ENCODE peak calls at places on chromosomes 16 and 17, in five cellular contexts. E is gastrocnemius medialis, H is lower leg skin, W is transverse colon, Y is ovary. Z is an unnamed sample.

GRCh38 chr16:4498546-4499195 is 22.5 kb downstream of the HMOX2 start:
- DNase-seq in E (no peak), W (no peak), Y (no peak), H (no peak), Z (no peak)

GRCh38 chr16:78906135-78906534 is 694.4 kb downstream of the MAF start:
- DNase-seq in Y (no peak), E (no peak), H (no peak), W (no peak), Z (no peak)

GRCh38 chr17:32529604-32530003 is 42.8 kb downstream of the CDK5R1 start:
- DNase-seq in Y (no peak), E (no peak), H (no peak), W (no peak), Z (no peak)

GRCh38 chr16:58414938-58415451 is 22.7 kb downstream of the GINS3 start:
- DNase-seq in Y (no peak), E (no peak), W (no peak), H (no peak), Z (no peak)

GRCh38 chr17:29620271-29620670 is 2.4 kb downstream of the CORO6 start:
- DNase-seq in Y (no peak), W (no peak), H (no peak), E (peak; percentile 91), Z (no peak)

GRCh38 chr17:81067331-81067730 is 32.4 kb downstream of the BAIAP2 start:
- DNase-seq in H (no peak), E (no peak), W (no peak), Y (no peak), Z (no peak)

GRCh38 chr16:73878616-73879015 is 418.0 kb upstream of the PSMD7 start:
- DNase-seq in W (no peak), Y (no peak), H (no peak), E (no peak), Z (no peak)

GRCh38 chr17:67636312-67636711 is 81.4 kb upstream of the NOL11 start:
- DNase-seq in W (no peak), Y (no peak), H (no peak), E (no peak), Z (no peak)

GRCh38 chr17:14228903-14229302 is 7.8 kb downstream of the CDRT15 start:
- DNase-seq in Y (no peak), E (no peak), W (no peak), H (no peak), Z (no peak)

GRCh38 chr16:66961065-66961744 is at the start of gene CES3:
- DNase-seq in H (no peak), W (peak; percentile 89), Y (peak; percentile 63), E (peak; percentile 57), Z (no peak)

GRCh38 chr17:72634621-72635020 is 457.9 kb downstream of the SLC39A11 start:
- DNase-seq in W (peak; percentile 65), Y (no peak), E (no peak), H (no peak), Z (no peak)

GRCh38 chr17:3527896-3528603 is 29.6 kb downstream of the TRPV3 start:
- DNase-seq in H (no peak), Y (peak; percentile 28), W (no peak), E (no peak), Z (no peak)

GRCh38 chr17:32103476-32104113 is 38.7 kb upstream of the RHOT1 start:
- DNase-seq in E (no peak), Y (no peak), H (no peak), W (no peak), Z (no peak)

GRCh38 chr16:84836234-84836647 is 16.5 kb downstream of the CRISPLD2 start:
- DNase-seq in W (peak; percentile 73), E (peak; percentile 84), Y (peak; percentile 95), H (peak; percentile 92), Z (peak; percentile 92)

GRCh38 chr17:58281511-58282011 is 826 bp upstream of the MPO start:
- DNase-seq in E (no peak), Y (no peak), H (no peak), W (no peak), Z (no peak)
- TF ChIP-seq POLR2A in E (no peak), Y (no peak), H (no peak), W (no peak), Z (no peak)

DNA sequence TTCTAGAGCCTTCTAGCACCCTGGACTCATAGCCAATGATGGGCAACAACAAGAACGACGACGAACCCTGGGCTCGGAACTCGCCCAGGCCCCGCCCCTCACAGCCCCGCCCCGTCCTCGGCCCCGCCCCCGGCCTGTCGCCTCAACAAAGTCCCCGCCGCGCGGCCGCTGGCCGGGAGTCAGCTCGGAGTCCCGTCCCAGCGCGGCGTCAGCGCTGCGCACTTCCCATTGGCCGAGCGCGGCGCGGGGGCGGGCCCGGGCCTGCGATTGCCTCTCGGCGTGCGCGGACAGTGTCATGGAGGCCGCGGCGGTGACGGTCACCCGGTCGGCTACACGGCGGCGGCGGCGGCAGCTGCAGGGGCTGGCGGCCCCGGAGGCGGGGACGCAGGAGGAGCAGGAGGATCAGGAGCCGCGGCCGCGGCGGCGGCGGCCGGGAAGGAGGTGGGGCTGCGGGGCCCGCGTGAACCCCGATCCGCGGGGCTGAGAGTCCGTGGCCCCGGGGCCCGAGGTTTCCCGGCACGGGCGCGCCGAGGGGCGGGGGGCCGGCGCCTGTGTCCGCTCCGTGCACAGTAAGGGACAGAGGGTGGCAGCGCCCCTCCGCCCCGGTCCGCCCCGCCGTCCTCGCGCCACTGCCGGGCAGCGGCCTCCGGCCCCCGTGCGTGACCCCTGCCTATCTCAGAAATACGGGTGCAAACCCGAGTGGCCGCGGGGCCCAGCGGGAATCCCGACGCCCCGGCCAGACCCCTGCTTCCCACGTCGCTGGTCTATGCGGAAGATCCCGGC is at the start of gene ENGASE:
- DNase-seq in H (peak; percentile 98), E (peak; percentile 93), W (peak; percentile 96), Y (peak; percentile 91), Z (peak; percentile 90)
- TF ChIP-seq POLR2A in H (no peak), E (peak; percentile 86), W (peak; percentile 46), Y (peak; percentile 4), Z (peak; percentile 67)

GRCh38 chr16:3004781-3005284 is 7.9 kb upstream of the CLDN9 start:
- DNase-seq in Y (no peak), E (no peak), H (no peak), W (peak; percentile 70), Z (no peak)
- TF ChIP-seq POLR2A in Y (no peak), E (no peak), H (no peak), W (peak; percentile 34), Z (no peak)

DNA sequence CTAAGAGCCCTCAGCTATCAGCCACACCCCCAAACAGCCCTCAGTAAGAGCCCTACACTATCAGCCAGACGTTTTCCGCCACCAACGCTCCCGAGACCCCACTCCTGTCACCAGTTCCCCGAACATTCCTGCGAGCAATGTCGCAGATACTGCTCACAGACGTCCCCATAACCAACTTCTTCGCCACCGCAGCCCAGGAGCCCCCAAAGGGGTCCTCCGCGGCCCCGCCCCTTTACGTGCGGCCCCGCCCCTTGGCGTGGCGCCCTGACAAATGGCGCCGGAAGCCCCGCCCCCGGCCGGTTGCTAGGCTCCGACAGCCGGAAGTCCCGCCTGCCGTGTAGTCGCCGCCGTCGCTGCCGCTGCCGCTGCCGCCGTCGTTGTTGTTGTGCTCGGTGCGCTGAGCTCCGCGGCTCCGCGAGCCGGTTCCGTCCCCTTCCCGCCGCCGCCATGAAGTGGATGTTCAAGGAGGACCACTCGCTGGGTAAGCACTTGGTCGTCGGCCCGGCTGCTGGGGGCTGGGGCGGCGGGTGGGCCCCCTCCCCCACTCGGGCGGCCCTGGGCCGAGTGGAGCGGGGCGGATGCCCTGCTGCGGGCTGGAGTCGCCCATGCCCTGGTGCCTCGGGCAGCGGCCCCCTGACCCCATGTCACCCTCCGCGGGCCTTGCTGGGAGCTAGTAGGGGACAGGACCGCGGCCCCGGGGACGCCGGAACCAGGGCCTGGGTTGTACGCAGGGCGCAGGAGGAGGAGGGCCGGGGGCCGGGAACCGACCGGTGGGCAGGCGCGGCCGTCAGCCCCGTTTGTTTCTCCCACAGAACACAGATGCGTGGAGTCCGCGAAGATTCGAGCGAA is at the start of gene GABARAPL2:
- DNase-seq in W (peak; percentile 90), Y (peak; percentile 93), E (peak; percentile 65), H (peak; percentile 97), Z (peak; percentile 74)
- TF ChIP-seq POLR2A in W (peak; percentile 85), Y (peak; percentile 61), E (peak; percentile 91), H (peak; percentile 14), Z (peak; percentile 88)

Z was measured in uterus.